ENCODE peak calls at places on chromosomes 16 and 17, in four cellular contexts. One of them, this sample, is unnamed.

GRCh38 chr17:5838661-5839300 is 231.4 kb upstream of the WSCD1 start:
- DNase-seq in WTC11: peak; percentile 48
- DNase-seq in K562: no peak
- DNase-seq in HepG2: no peak
- DNase-seq in this sample: no peak

GRCh38 chr17:49360796-49361128 is 1.3 kb downstream of the ZNF652 start:
- DNase-seq in WTC11: no peak
- DNase-seq in K562: no peak
- DNase-seq in HepG2: no peak
- DNase-seq in this sample: no peak

GRCh38 chr17:62916684-62917571 is 49.1 kb upstream of the TANC2 start:
- DNase-seq in WTC11: no peak
- DNase-seq in K562: peak; percentile 41
- DNase-seq in HepG2: no peak
- DNase-seq in this sample: no peak

GRCh38 chr16:84532855-84533486 is 28.5 kb upstream of the MEAK7 start:
- DNase-seq in WTC11: no peak
- DNase-seq in K562: peak; percentile 47
- DNase-seq in HepG2: no peak
- DNase-seq in this sample: no peak

GRCh38 chr17:74513987-74514631 is 17.2 kb downstream of the CD300LB start:
- DNase-seq in WTC11: no peak
- DNase-seq in K562: peak; percentile 5
- DNase-seq in HepG2: peak; percentile 40
- DNase-seq in this sample: peak; percentile 73

GRCh38 chr16:23171234-23171948 is 11.2 kb upstream of the SCNN1G start:
- DNase-seq in WTC11: no peak
- DNase-seq in K562: no peak
- DNase-seq in HepG2: no peak
- DNase-seq in this sample: no peak

GRCh38 chr17:51676691-51677487 is 416.5 kb downstream of the UTP18 start:
- DNase-seq in WTC11: no peak
- DNase-seq in K562: no peak
- DNase-seq in HepG2: no peak
- DNase-seq in this sample: no peak

GRCh38 chr16:64150193-64150592 is 971.7 kb downstream of the CDH11 start:
- DNase-seq in WTC11: no peak
- DNase-seq in K562: no peak
- DNase-seq in HepG2: no peak
- DNase-seq in this sample: no peak

GRCh38 chr16:11792404-11793260 is 4.4 kb downstream of the ZC3H7A start:
- DNase-seq in WTC11: no peak
- DNase-seq in K562: no peak
- DNase-seq in HepG2: peak; percentile 70
- DNase-seq in this sample: no peak

DNA sequence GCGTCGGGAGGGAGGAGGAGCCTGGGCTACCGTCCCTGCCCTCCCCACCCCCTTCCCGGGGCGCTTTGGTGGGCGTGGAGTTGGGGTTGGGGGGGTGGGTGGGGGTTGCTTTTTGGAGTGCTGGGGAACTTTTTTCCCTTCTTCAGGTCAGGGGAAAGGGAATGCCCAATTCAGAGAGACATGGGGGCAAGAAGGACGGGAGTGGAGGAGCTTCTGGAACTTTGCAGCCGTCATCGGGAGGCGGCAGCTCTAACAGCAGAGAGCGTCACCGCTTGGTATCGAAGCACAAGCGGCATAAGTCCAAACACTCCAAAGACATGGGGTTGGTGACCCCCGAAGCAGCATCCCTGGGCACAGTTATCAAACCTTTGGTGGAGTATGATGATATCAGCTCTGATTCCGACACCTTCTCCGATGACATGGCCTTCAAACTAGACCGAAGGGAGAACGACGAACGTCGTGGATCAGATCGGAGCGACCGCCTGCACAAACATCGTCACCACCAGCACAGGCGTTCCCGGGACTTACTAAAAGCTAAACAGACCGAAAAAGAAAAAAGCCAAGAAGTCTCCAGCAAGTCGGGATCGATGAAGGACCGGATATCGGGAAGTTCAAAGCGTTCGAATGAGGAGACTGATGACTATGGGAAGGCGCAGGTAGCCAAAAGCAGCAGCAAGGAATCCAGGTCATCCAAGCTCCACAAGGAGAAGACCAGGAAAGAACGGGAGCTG is 790 bp downstream of the CDK12 start:
- DNase-seq in WTC11: peak; percentile 9
- DNase-seq in K562: peak; percentile 89
- DNase-seq in HepG2: peak; percentile 36
- DNase-seq in this sample: peak; percentile 32
- TF ChIP-seq NR2C2 in WTC11: no peak
- TF ChIP-seq NR2C2 in K562: no peak
- TF ChIP-seq NR2C2 in HepG2: no peak
- TF ChIP-seq NR2C2 in this sample: no peak

DNA sequence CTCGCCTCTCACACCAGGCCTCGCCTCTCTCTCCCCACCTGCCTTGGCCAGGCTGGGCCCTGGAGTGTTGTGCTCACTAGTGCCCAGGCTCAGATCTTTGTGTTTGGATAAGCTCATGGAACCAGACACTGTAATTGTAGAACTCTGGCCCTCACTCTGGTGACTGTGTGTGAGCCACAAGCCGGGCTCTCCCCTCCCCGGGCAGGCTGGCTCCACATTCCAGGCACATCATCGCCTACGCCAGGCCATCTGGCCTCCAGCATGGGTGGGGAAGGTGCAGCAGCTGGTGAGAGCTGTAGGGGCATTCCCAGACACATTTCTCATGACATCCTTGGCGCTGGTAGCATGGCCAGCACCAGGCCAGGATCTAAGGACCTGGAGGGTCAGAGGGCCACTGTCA is 202.3 kb downstream of the RAB11FIP4 start:
- DNase-seq in WTC11: no peak
- DNase-seq in K562: no peak
- DNase-seq in HepG2: no peak
- DNase-seq in this sample: no peak
- TF ChIP-seq NR2C2 in WTC11: no peak
- TF ChIP-seq NR2C2 in K562: no peak
- TF ChIP-seq NR2C2 in HepG2: no peak
- TF ChIP-seq NR2C2 in this sample: no peak

DNA sequence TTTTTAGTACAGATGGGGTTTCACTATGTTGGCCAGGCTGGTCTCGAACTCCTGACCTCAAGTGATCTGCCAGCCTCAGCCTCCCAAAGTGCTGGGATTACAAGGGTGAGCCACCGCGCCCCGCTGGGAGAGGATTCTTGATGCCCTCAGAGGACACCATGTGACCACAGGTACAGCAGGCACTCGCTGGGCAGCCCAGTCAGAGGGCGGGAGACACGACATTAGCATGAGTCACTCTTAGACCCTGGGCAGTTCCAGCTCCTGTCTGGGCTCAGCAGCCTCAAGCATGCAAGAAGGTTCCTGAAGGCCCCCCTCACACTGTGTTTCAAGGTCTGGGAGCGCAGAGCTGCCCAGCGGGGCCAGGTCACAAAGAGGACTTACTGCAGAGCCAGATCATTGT is 11.9 kb downstream of the STAC2 start:
- DNase-seq in WTC11: no peak
- DNase-seq in K562: no peak
- DNase-seq in HepG2: no peak
- DNase-seq in this sample: no peak
- TF ChIP-seq NR2C2 in WTC11: no peak
- TF ChIP-seq NR2C2 in K562: no peak
- TF ChIP-seq NR2C2 in HepG2: no peak
- TF ChIP-seq NR2C2 in this sample: no peak

GRCh38 chr16:87724490-87725291 is 41.1 kb downstream of the KLHDC4 start:
- DNase-seq in WTC11: no peak
- DNase-seq in K562: no peak
- DNase-seq in HepG2: no peak
- DNase-seq in this sample: peak; percentile 25
- TF ChIP-seq NR2C2 in WTC11: no peak
- TF ChIP-seq NR2C2 in K562: no peak
- TF ChIP-seq NR2C2 in HepG2: no peak
- TF ChIP-seq NR2C2 in this sample: no peak

DNA sequence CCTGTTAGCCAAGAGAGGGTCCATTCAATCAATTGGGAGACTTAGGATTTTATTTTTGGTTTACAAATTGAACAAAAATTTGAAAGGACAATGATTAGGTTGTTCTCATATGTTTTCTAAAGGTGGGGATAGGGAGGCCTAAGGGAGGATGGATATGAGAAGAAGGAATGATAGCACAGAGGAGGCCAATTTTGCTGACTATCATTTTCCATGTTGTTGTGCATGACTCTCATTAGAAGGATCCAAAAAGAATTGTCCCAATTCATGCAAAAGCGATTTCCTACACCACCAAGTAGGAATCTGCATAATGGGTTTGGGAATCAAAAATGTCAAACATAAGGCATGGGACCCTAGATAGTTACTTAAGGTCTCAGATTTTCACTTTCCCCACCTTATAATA is 524.8 kb downstream of the KIF2B start:
- DNase-seq in WTC11: no peak
- DNase-seq in K562: no peak
- DNase-seq in HepG2: no peak
- DNase-seq in this sample: no peak
- TF ChIP-seq NR2C2 in WTC11: no peak
- TF ChIP-seq NR2C2 in K562: no peak
- TF ChIP-seq NR2C2 in HepG2: no peak
- TF ChIP-seq NR2C2 in this sample: no peak

DNA sequence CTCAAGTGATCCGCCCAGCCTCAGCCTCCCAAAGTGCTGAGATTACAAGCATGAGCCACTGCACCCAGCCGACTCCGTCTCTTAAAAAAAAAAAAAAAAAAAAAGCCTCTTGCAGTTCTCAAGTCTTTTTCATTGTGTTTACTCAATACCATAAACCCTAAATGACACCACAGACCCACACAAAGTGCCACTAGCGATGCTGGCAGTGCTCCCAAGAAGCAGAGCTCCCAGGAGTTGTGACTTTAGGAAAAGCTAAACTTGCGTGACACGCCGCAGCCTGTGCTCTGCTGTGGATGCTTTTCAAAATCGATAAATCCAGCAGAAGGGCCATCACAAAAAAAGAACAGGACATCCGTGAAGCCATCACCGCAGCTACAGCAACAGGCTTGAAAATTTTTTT is 114.7 kb downstream of the ANKRD11 start:
- DNase-seq in WTC11: no peak
- DNase-seq in K562: no peak
- DNase-seq in HepG2: no peak
- DNase-seq in this sample: no peak
- TF ChIP-seq NR2C2 in WTC11: no peak
- TF ChIP-seq NR2C2 in K562: no peak
- TF ChIP-seq NR2C2 in HepG2: no peak
- TF ChIP-seq NR2C2 in this sample: no peak

GRCh38 chr17:70661342-70662222 is 492.2 kb downstream of the KCNJ2 start:
- DNase-seq in WTC11: no peak
- DNase-seq in K562: no peak
- DNase-seq in HepG2: no peak
- DNase-seq in this sample: no peak
- TF ChIP-seq NR2C2 in WTC11: no peak
- TF ChIP-seq NR2C2 in K562: no peak
- TF ChIP-seq NR2C2 in HepG2: no peak
- TF ChIP-seq NR2C2 in this sample: no peak

GRCh38 chr17:35679007-35679682 is 52.3 kb upstream of the RASL10B start:
- DNase-seq in WTC11: no peak
- DNase-seq in K562: no peak
- DNase-seq in HepG2: no peak
- DNase-seq in this sample: no peak
- TF ChIP-seq NR2C2 in WTC11: no peak
- TF ChIP-seq NR2C2 in K562: no peak
- TF ChIP-seq NR2C2 in HepG2: no peak
- TF ChIP-seq NR2C2 in this sample: no peak

GRCh38 chr17:8117980-8118768 is at the start of gene ALOXE3:
- DNase-seq in WTC11: peak; percentile 42
- DNase-seq in K562: peak; percentile 31
- DNase-seq in HepG2: peak; percentile 49
- DNase-seq in this sample: no peak
- TF ChIP-seq NR2C2 in WTC11: no peak
- TF ChIP-seq NR2C2 in K562: no peak
- TF ChIP-seq NR2C2 in HepG2: no peak
- TF ChIP-seq NR2C2 in this sample: no peak

This sample was measured in GM12878.